ENCODE peak calls at places on chromosomes 11 and 22, in five cellular contexts. I is SK-N-SH, S is GM12878, P is K562, A is HCT116. G is an unnamed sample.

GRCh38 chr22:29580200-29580810 is 608 bp downstream of the NIPSNAP1 start:
- DNase-seq in P (no peak), A (no peak), I (peak; percentile 62), S (no peak), G (peak; percentile 92)

GRCh38 chr22:39661842-39662676 is 91.5 kb downstream of the CACNA1I start:
- DNase-seq in P (peak; percentile 88), A (no peak), I (no peak), S (no peak), G (no peak)

GRCh38 chr11:70783821-70784220 is 385.5 kb downstream of the CTTN start:
- DNase-seq in A (no peak), P (no peak), S (no peak), I (no peak), G (no peak)

GRCh38 chr11:2516276-2517015 is 71.6 kb downstream of the KCNQ1 start:
- DNase-seq in S (no peak), I (peak; percentile 9), A (no peak), P (no peak), G (no peak)

GRCh38 chr11:114010931-114011330 is 36.0 kb downstream of the HTR3A start:
- DNase-seq in A (no peak), S (no peak), P (no peak), I (no peak), G (no peak)

GRCh38 chr22:31692186-31692886 is 30.3 kb upstream of the PISD start:
- DNase-seq in S (no peak), P (no peak), A (no peak), I (no peak), G (no peak)

GRCh38 chr11:16126361-16126760 is 230.0 kb downstream of the SOX6 start:
- DNase-seq in P (no peak), A (no peak), I (peak; percentile 36), S (no peak), G (peak; percentile 82)

GRCh38 chr22:30344447-30345200 is 12.1 kb downstream of the SF3A1 start:
- DNase-seq in P (no peak), I (no peak), S (no peak), A (no peak), G (no peak)

GRCh38 chr11:85723088-85723487 is 37.1 kb upstream of the CCDC89 start:
- DNase-seq in P (no peak), S (no peak), A (no peak), I (no peak), G (no peak)

GRCh38 chr22:39662677-39663034 is 92.1 kb downstream of the CACNA1I start:
- DNase-seq in A (no peak), S (no peak), I (no peak), P (no peak), G (no peak)

GRCh38 chr11:12110714-12111481 is 508 bp downstream of the MICAL2 start:
- DNase-seq in A (no peak), I (peak; percentile 50), S (no peak), P (no peak), G (no peak)

GRCh38 chr11:132056689-132057088 is 686.3 kb downstream of the NTM start:
- DNase-seq in S (no peak), P (no peak), A (no peak), I (no peak), G (no peak)

GRCh38 chr11:134545521-134545920 is 133.5 kb upstream of the B3GAT1 start:
- DNase-seq in I (no peak), A (no peak), P (no peak), S (no peak), G (no peak)

GRCh38 chr22:50361688-50362087 is 18.6 kb downstream of the PPP6R2 start:
- DNase-seq in P (no peak), I (no peak), S (no peak), A (no peak), G (no peak)

GRCh38 chr22:22316589-22316988 is 72.0 kb downstream of the VPREB1 start:
- DNase-seq in I (no peak), A (no peak), P (no peak), S (no peak), G (no peak)

GRCh38 chr11:33935466-33935865 is 43.6 kb upstream of the LMO2 start:
- DNase-seq in I (no peak), P (no peak), A (no peak), S (no peak), G (no peak)

GRCh38 chr11:444397-445144 is 2.8 kb upstream of the ANO9 start:
- DNase-seq in S (no peak), I (no peak), A (no peak), P (peak; percentile 66), G (no peak)

GRCh38 chr22:37001826-37002225 is 17.4 kb downstream of the TST start:
- DNase-seq in P (no peak), S (no peak), A (no peak), I (no peak), G (no peak)

GRCh38 chr11:85965202-85965601 is 103.7 kb downstream of the PICALM start:
- DNase-seq in A (no peak), I (no peak), S (no peak), P (no peak), G (no peak)

GRCh38 chr11:123174196-123175183 is 20.6 kb downstream of the CLMP start:
- DNase-seq in I (no peak), S (no peak), P (no peak), A (no peak), G (no peak)

GRCh38 chr22:17243524-17243923 is 24.3 kb upstream of the ADA2 start:
- DNase-seq in S (peak; percentile 84), I (no peak), A (no peak), P (no peak), G (no peak)

GRCh38 chr11:118258410-118258809 is 5.7 kb downstream of the MPZL2 start:
- DNase-seq in A (no peak), P (no peak), S (no peak), I (no peak), G (no peak)

GRCh38 chr22:30832407-30832987 is 136.1 kb downstream of the MORC2 start:
- DNase-seq in S (no peak), A (no peak), I (no peak), P (no peak), G (no peak)

GRCh38 chr11:78061088-78061920 is 2.4 kb upstream of the THRSP start:
- DNase-seq in S (no peak), P (no peak), A (no peak), I (peak; percentile 41), G (peak; percentile 64)

GRCh38 chr11:68843703-68844312 is 2.1 kb upstream of the CPT1A start:
- DNase-seq in P (no peak), A (peak; percentile 67), I (no peak), S (no peak), G (peak; percentile 67)

GRCh38 chr22:50473855-50474671 is 772 bp downstream of the SBF1 start:
- DNase-seq in S (no peak), I (peak; percentile 81), P (peak; percentile 55), A (no peak), G (no peak)

GRCh38 chr11:120808616-120809050 is 215.3 kb upstream of the TBCEL start:
- DNase-seq in S (no peak), A (no peak), I (no peak), P (no peak), G (peak; percentile 88)

GRCh38 chr22:47561115-47561675 is 798.7 kb downstream of the TBC1D22A start:
- DNase-seq in P (no peak), S (no peak), A (no peak), I (no peak), G (no peak)

GRCh38 chr11:119065369-119065768 is 2.2 kb upstream of the VPS11 start:
- DNase-seq in S (no peak), P (peak; percentile 65), A (no peak), I (peak; percentile 52), G (peak; percentile 47)

GRCh38 chr11:16211407-16211806 is 144.9 kb downstream of the SOX6 start:
- DNase-seq in A (no peak), I (no peak), S (no peak), P (no peak), G (no peak)

GRCh38 chr22:22171357-22172218 is 73.0 kb upstream of the VPREB1 start:
- DNase-seq in P (peak; percentile 64), I (peak; percentile 30), A (peak; percentile 45), S (no peak), G (no peak)

GRCh38 chr11:48013269-48013901 is 33.0 kb downstream of the PTPRJ start:
- DNase-seq in A (no peak), S (no peak), I (no peak), P (no peak), G (peak; percentile 71)
- TF ChIP-seq SIN3A in A (no peak), S (no peak), I (no peak), P (no peak), G (no peak)

GRCh38 chr11:35214792-35215193 is 75.8 kb downstream of the CD44 start:
- DNase-seq in S (no peak), A (peak; percentile 74), I (no peak), P (no peak), G (no peak)
- TF ChIP-seq ZBTB33 in S (no peak), A (no peak), I (peak; percentile 59), P (no peak), G (no peak)

GRCh38 chr11:67384851-67385366 is 6.9 kb upstream of the RAD9A start:
- DNase-seq in S (no peak), I (no peak), A (no peak), P (no peak), G (no peak)
- TF ChIP-seq SIN3A in S (no peak), I (peak; percentile 14), A (no peak), P (no peak), G (no peak)

DNA sequence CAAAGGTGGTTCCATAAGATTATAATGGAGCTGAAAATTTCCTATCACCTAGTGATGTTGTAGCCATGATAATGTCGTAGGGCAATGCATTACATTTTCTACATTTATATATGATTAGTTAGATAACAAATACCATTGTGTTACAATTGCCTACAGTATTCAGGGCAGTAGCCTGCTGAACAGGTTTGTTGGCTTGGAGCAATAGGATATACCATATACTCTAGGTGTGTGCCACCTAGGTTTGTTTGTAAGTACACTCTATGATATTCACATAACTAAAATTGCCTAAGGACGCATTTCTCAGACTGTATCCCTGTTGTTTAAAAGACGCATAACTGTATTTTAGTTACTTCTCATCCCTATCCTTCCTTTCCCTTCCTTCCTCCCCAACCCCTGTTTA is 13.6 kb downstream of the PLEKHB1 start:
- DNase-seq in A (no peak), S (no peak), I (no peak), P (no peak), G (no peak)
- TF ChIP-seq ZBTB33 in A (no peak), S (no peak), I (no peak), P (no peak), G (no peak)